ENCODE peak calls at places on chromosomes 7 and 10, in six cellular contexts. Y, X, F, N, P and D are unnamed samples.

GRCh38 chr7:144649120-144649519 is 186.7 kb downstream of the TPK1 start:
- ATAC-seq in Y (no peak), P (no peak), X (no peak), F (no peak), N (no peak), D (no peak)

GRCh38 chr10:88582806-88583583 is at the start of gene RNLS:
- ATAC-seq in N (peak), Y (peak), X (peak), P (peak), F (peak), D (peak)

GRCh38 chr10:99425204-99425603 is 5.2 kb downstream of the GOT1 start:
- ATAC-seq in Y (peak), N (no peak), F (no peak), P (no peak), X (no peak), D (no peak)

GRCh38 chr7:41842956-41843355 is 140.1 kb upstream of the INHBA start:
- ATAC-seq in N (no peak), F (no peak), X (no peak), P (no peak), Y (no peak), D (no peak)

GRCh38 chr10:79602953-79603352 is 7.8 kb upstream of the SFTPA1 start:
- ATAC-seq in F (no peak), Y (no peak), P (no peak), N (no peak), X (peak), D (no peak)

GRCh38 chr7:66088861-66089838 is 13.5 kb downstream of the ASL start:
- ATAC-seq in N (no peak), P (no peak), F (no peak), X (no peak), Y (no peak), D (no peak)

GRCh38 chr7:81600608-81601007 is 169.2 kb downstream of the HGF start:
- ATAC-seq in N (no peak), Y (no peak), X (no peak), P (no peak), F (no peak), D (no peak)

GRCh38 chr7:104980969-104981670 is 32.9 kb upstream of the KMT2E start:
- ATAC-seq in F (no peak), X (no peak), P (no peak), N (no peak), Y (no peak), D (peak)

GRCh38 chr10:119348516-119349240 is 141.3 kb downstream of the GRK5 start:
- ATAC-seq in F (no peak), P (peak), X (no peak), N (peak), Y (peak), D (no peak)

GRCh38 chr10:15491856-15492255 is 120.8 kb upstream of the FAM171A1 start:
- ATAC-seq in X (no peak), F (no peak), P (no peak), Y (no peak), N (no peak), D (no peak)